ENCODE peak calls at places on chromosomes 4 and X, in seven cellular contexts. X, R, B, C, N, Y and Z are unnamed samples.

GRCh38 chr4:82753238-82753637 is 45.4 kb downstream of the SCD5 start:
- DNase-seq in X (no peak), R (no peak), B (no peak), C (no peak), N (no peak), Y (no peak), Z (no peak)

GRCh38 chr4:154743683-154744340 is at the start of gene LRAT:
- DNase-seq in X (peak), R (no peak), B (no peak), C (peak), N (no peak), Y (no peak), Z (peak)

GRCh38 chr4:57119054-57119651 is 9.0 kb upstream of the IGFBP7 start:
- DNase-seq in X (peak), R (peak), B (peak), C (peak), N (no peak), Y (peak), Z (no peak)

GRCh38 chr4:119627267-119628190 is 1.1 kb downstream of the PDE5A start:
- DNase-seq in X (peak), R (peak), B (peak), C (peak), N (peak), Y (peak), Z (peak)

GRCh38 chrX:150933945-150934350 is 35.5 kb upstream of the CD99L2 start:
- DNase-seq in X (no peak), R (peak), B (no peak), C (no peak), N (no peak), Y (no peak), Z (no peak)

GRCh38 chrX:66023726-66024467 is 16.0 kb downstream of the VSIG4 start:
- DNase-seq in X (no peak), R (no peak), B (no peak), C (no peak), N (peak), Y (no peak), Z (no peak)

GRCh38 chr4:44150091-44150576 is 298.5 kb downstream of the KCTD8 start:
- DNase-seq in X (no peak), R (no peak), B (peak), C (peak), N (no peak), Y (peak), Z (no peak)

GRCh38 chrX:48794993-48795501 is 6.8 kb upstream of the HDAC6 start:
- DNase-seq in X (no peak), R (peak), B (no peak), C (peak), N (no peak), Y (peak), Z (no peak)

GRCh38 chr4:10117424-10118354 is 1.1 kb upstream of the WDR1 start:
- DNase-seq in X (peak), R (no peak), B (peak), C (peak), N (peak), Y (no peak), Z (no peak)

GRCh38 chrX:121579016-121579760 is 531.8 kb downstream of the GLUD2 start:
- DNase-seq in X (no peak), R (no peak), B (peak), C (peak), N (peak), Y (peak), Z (no peak)

GRCh38 chrX:70132244-70132643 is 1.0 kb upstream of the IGBP1 start:
- DNase-seq in X (no peak), R (no peak), B (no peak), C (no peak), N (peak), Y (no peak), Z (no peak)

GRCh38 chr4:186723207-186724047 is at the start of gene FAT1:
- DNase-seq in X (peak), R (no peak), B (peak), C (peak), N (no peak), Y (peak), Z (peak)

GRCh38 chr4:4502694-4503311 is 39.0 kb downstream of the STX18 start:
- DNase-seq in X (no peak), R (no peak), B (peak), C (peak), N (no peak), Y (peak), Z (no peak)

GRCh38 chr4:167966161-167966560 is 126.2 kb upstream of the ANXA10 start:
- DNase-seq in X (no peak), R (no peak), B (peak), C (peak), N (no peak), Y (peak), Z (no peak)

GRCh38 chr4:152515678-152516077 is 20.2 kb downstream of the FBXW7 start:
- DNase-seq in X (no peak), R (no peak), B (no peak), C (peak), N (no peak), Y (peak), Z (no peak)

GRCh38 chr4:140078366-140078765 is 75.6 kb downstream of the MAML3 start:
- DNase-seq in X (no peak), R (no peak), B (no peak), C (peak), N (no peak), Y (peak), Z (no peak)

GRCh38 chrX:71515039-71515398 is 17.9 kb upstream of the OGT start:
- DNase-seq in X (no peak), R (no peak), B (no peak), C (no peak), N (no peak), Y (peak), Z (no peak)

GRCh38 chr4:115325836-115326235 is 212.4 kb upstream of the NDST4 start:
- DNase-seq in X (no peak), R (no peak), B (no peak), C (no peak), N (no peak), Y (no peak), Z (no peak)

GRCh38 chr4:10571896-10572295 is 112.7 kb downstream of the CLNK start:
- DNase-seq in X (no peak), R (no peak), B (no peak), C (peak), N (no peak), Y (no peak), Z (no peak)

GRCh38 chrX:38375888-38376287 is 23.5 kb downstream of the OTC start:
- DNase-seq in X (no peak), R (no peak), B (peak), C (peak), N (peak), Y (peak), Z (no peak)

GRCh38 chr4:24970635-24971034 is 57.8 kb upstream of the CCDC149 start:
- DNase-seq in X (no peak), R (no peak), B (no peak), C (no peak), N (no peak), Y (no peak), Z (no peak)

GRCh38 chr4:47716017-47716416 is 121.8 kb downstream of the CORIN start:
- DNase-seq in X (no peak), R (no peak), B (no peak), C (no peak), N (no peak), Y (no peak), Z (no peak)

GRCh38 chrX:45714864-45715263 is 514.2 kb upstream of the DIPK2B start:
- DNase-seq in X (no peak), R (no peak), B (peak), C (peak), N (peak), Y (peak), Z (no peak)

GRCh38 chr4:7422898-7423180 is 11.9 kb downstream of the PSAPL1 start:
- DNase-seq in X (peak), R (no peak), B (no peak), C (no peak), N (no peak), Y (no peak), Z (peak)

GRCh38 chr4:184343400-184344177 is 125.9 kb upstream of the ENPP6 start:
- DNase-seq in X (peak), R (no peak), B (peak), C (peak), N (peak), Y (peak), Z (peak)

GRCh38 chr4:126583509-126583908 is 1049.2 kb upstream of the INTU start:
- DNase-seq in X (no peak), R (no peak), B (peak), C (no peak), N (peak), Y (peak), Z (no peak)

GRCh38 chr4:122898370-122899150 is 23.8 kb downstream of the NUDT6 start:
- DNase-seq in X (no peak), R (no peak), B (peak), C (peak), N (no peak), Y (peak), Z (no peak)

GRCh38 chr4:6262847-6263487 is 6.7 kb upstream of the WFS1 start:
- DNase-seq in X (no peak), R (peak), B (no peak), C (no peak), N (no peak), Y (no peak), Z (no peak)

GRCh38 chrX:118655561-118656246 is 71.7 kb upstream of the IL13RA1 start:
- DNase-seq in X (no peak), R (no peak), B (no peak), C (peak), N (no peak), Y (peak), Z (no peak)

GRCh38 chr4:42806436-42806835 is 86.1 kb upstream of the GRXCR1 start:
- DNase-seq in X (no peak), R (no peak), B (no peak), C (no peak), N (no peak), Y (no peak), Z (no peak)

GRCh38 chr4:31788676-31789075 is 1068.5 kb downstream of the PCDH7 start:
- DNase-seq in X (no peak), R (no peak), B (no peak), C (no peak), N (no peak), Y (no peak), Z (no peak)

GRCh38 chr4:145525291-145525740 is 43.7 kb downstream of the SMAD1 start:
- DNase-seq in X (no peak), R (no peak), B (no peak), C (peak), N (no peak), Y (peak), Z (no peak)

GRCh38 chrX:19535481-19535880 is 20.2 kb upstream of the MAP3K15 start:
- DNase-seq in X (no peak), R (no peak), B (no peak), C (peak), N (peak), Y (peak), Z (no peak)

GRCh38 chrX:31266172-31267076 is 194.6 kb upstream of the FTHL17 start:
- DNase-seq in X (peak), R (peak), B (peak), C (peak), N (no peak), Y (peak), Z (no peak)

GRCh38 chrX:154040863-154041262 is 21.2 kb upstream of the IRAK1 start:
- DNase-seq in X (no peak), R (no peak), B (no peak), C (no peak), N (no peak), Y (no peak), Z (no peak)

GRCh38 chr4:153541426-153542096 is 75.4 kb downstream of the TMEM131L start:
- DNase-seq in X (no peak), R (no peak), B (no peak), C (peak), N (peak), Y (peak), Z (no peak)

GRCh38 chr4:169225058-169225751 is 45.6 kb downstream of the SH3RF1 start:
- DNase-seq in X (no peak), R (no peak), B (peak), C (peak), N (peak), Y (peak), Z (no peak)

GRCh38 chrX:19824603-19825002 is 62.8 kb downstream of the SH3KBP1 start:
- DNase-seq in X (no peak), R (no peak), B (no peak), C (peak), N (no peak), Y (peak), Z (no peak)

GRCh38 chrX:136546369-136546768 is 14.4 kb downstream of the VGLL1 start:
- DNase-seq in X (no peak), R (no peak), B (no peak), C (no peak), N (no peak), Y (no peak), Z (no peak)

DNA sequence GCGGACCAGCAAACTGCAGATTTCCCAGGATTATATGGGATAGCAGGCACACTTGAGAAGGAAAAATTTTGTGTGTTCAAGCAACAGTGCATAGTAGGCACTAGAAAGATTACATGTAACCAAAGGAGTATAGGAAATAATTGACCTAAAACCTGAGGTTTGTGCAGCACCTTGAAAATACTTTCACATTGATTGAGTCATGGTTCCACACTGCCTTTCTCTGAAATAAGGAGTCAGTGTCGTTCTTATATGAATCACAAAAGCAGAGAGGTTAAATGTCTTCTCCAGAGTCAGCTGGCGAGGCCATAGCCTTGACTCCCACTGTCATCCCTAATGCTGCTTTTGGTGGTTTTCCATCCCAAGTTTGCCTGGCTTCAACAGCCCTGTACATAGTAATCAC is 138.9 kb downstream of the SOWAHB start:
- DNase-seq in X (no peak), R (no peak), B (no peak), C (no peak), N (no peak), Y (peak), Z (no peak)
- TF ChIP-seq CTCF in X (no peak), R (no peak), B (no peak), C (no peak), N (no peak), Y (no peak), Z (no peak)

GRCh38 chrX:44203791-44204190 is 139.7 kb downstream of the EFHC2 start:
- DNase-seq in X (no peak), R (no peak), B (no peak), C (no peak), N (no peak), Y (no peak), Z (no peak)
- TF ChIP-seq CTCF in X (no peak), R (no peak), B (no peak), C (peak), N (no peak), Y (no peak), Z (no peak)

DNA sequence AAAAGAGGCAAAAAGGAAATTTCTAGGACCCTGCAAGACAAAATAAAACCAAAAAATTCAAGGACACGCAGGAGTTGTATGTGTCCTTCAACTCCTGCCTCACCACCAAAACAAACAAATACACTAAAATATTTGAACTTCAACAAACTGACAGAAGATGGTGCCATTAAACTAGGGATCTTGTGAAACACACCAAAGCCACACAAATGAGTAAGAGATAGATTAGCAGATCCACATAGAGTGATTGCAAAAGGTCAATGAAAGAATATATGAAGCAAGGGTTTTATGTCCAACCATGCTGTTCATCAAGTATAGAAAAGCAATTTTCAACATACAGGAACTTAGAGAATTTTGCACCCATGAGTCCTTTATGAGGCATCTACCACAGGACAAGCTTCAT is 40.1 kb upstream of the SCML1 start:
- DNase-seq in X (no peak), R (no peak), B (peak), C (no peak), N (peak), Y (peak), Z (no peak)
- TF ChIP-seq CTCF in X (no peak), R (peak), B (no peak), C (no peak), N (no peak), Y (no peak), Z (peak)

GRCh38 chr4:26349496-26349895 is 28.7 kb downstream of the RBPJ start:
- DNase-seq in X (no peak), R (no peak), B (no peak), C (no peak), N (no peak), Y (no peak), Z (no peak)
- TF ChIP-seq CTCF in X (no peak), R (no peak), B (no peak), C (no peak), N (no peak), Y (no peak), Z (no peak)

DNA sequence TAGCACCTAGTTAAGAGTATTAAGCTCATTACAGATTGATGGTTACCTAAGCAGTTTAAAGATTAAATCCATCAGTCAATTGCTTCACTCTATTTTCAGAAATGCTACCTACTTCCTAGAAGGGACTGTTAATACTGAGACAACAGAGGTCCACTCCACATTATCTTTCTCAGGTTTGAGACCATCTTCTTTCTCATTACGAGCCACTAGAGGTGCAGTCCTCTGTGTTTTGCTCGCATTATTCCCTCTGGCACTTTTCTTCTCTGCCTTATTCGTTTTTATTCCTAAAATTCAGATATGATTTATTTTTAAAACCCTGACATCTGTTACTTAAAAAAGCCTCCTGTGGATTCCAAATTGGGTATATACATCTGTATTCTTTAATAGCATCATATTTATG is 459.1 kb downstream of the FSTL5 start:
- DNase-seq in X (no peak), R (no peak), B (no peak), C (no peak), N (no peak), Y (no peak), Z (no peak)
- TF ChIP-seq CTCF in X (no peak), R (no peak), B (no peak), C (no peak), N (no peak), Y (no peak), Z (peak)